ENCODE peak calls at places on chromosomes 13 and 19, in nine cellular contexts. J is breast epithelium, X is HepG2, P is HCT116, S is H1, O is prostate gland, F is K562, R is GM23338, V is spleen. I is an unnamed sample.

GRCh38 chr13:23824355-23824754 is 64.8 kb downstream of the MIPEP start:
- DNase-seq in S (no peak), O (no peak), J (no peak), F (no peak), V (no peak), X (no peak), P (no peak), R (no peak), I (no peak)

GRCh38 chr19:21321996-21322395 is 7.2 kb downstream of the ZNF708 start:
- DNase-seq in S (no peak), O (no peak), X (no peak), J (no peak), V (no peak), F (no peak), P (no peak), R (no peak), I (no peak)

GRCh38 chr13:101289764-101290163 is 126.5 kb downstream of the NALCN start:
- DNase-seq in X (no peak), S (peak; percentile 2), R (peak; percentile 89), F (no peak), V (no peak), O (no peak), P (no peak), J (no peak), I (peak; percentile 16)

GRCh38 chr13:107459430-107459829 is 755.9 kb downstream of the LIG4 start:
- DNase-seq in X (no peak), P (no peak), O (no peak), V (no peak), S (no peak), J (no peak), R (no peak), F (no peak), I (no peak)

GRCh38 chr13:97134364-97135095 is 87.6 kb upstream of the MBNL2 start:
- DNase-seq in J (no peak), S (no peak), R (no peak), V (no peak), P (no peak), X (no peak), F (no peak), O (no peak), I (no peak)

GRCh38 chr13:110308377-110309158 is 1.5 kb downstream of the COL4A2 start:
- DNase-seq in O (no peak), P (no peak), J (peak; percentile 51), R (peak; percentile 85), V (no peak), F (no peak), X (no peak), S (no peak), I (peak; percentile 62)

GRCh38 chr13:28710161-28710560 is 8.6 kb downstream of the SLC46A3 start:
- DNase-seq in X (no peak), S (no peak), P (no peak), V (no peak), J (no peak), O (no peak), R (no peak), F (no peak), I (no peak)

GRCh38 chr13:102721800-102722231 is 27.0 kb upstream of the METTL21C start:
- DNase-seq in J (no peak), R (no peak), X (no peak), V (no peak), F (no peak), P (no peak), O (no peak), S (no peak), I (no peak)

GRCh38 chr13:37984357-37984756 is 114.8 kb upstream of the TRPC4 start:
- DNase-seq in X (peak; percentile 14), J (no peak), P (no peak), S (peak; percentile 3), O (no peak), V (no peak), R (peak; percentile 91), F (peak; percentile 16), I (no peak)

GRCh38 chr13:101309014-101309619 is 107.2 kb downstream of the NALCN start:
- DNase-seq in P (no peak), V (no peak), F (no peak), O (no peak), J (no peak), R (no peak), S (no peak), X (no peak), I (no peak)

GRCh38 chr13:98289339-98289935 is 112.4 kb upstream of the RNF113B start:
- DNase-seq in F (no peak), R (no peak), V (no peak), S (no peak), P (no peak), X (no peak), J (no peak), O (no peak), I (no peak)

GRCh38 chr19:30102666-30103065 is 160.6 kb downstream of the URI1 start:
- DNase-seq in R (no peak), S (no peak), O (no peak), F (no peak), V (no peak), J (no peak), X (no peak), P (no peak), I (no peak)

GRCh38 chr13:34435338-34435737 is 506.7 kb upstream of the NBEA start:
- DNase-seq in J (no peak), O (no peak), F (no peak), R (no peak), V (no peak), S (no peak), X (no peak), P (peak; percentile 21), I (peak; percentile 48)

GRCh38 chr19:43639507-43640423 is at the start of gene CADM4:
- DNase-seq in O (peak; percentile 43), X (no peak), J (peak; percentile 27), F (peak; percentile 37), V (peak; percentile 79), R (peak; percentile 57), S (no peak), P (no peak), I (no peak)

GRCh38 chr13:37011002-37011401 is 10.4 kb downstream of the EXOSC8 start:
- DNase-seq in O (no peak), J (no peak), P (no peak), F (no peak), R (no peak), X (no peak), S (no peak), V (no peak), I (no peak)

GRCh38 chr13:110413311-110414040 is 106.4 kb downstream of the COL4A2 start:
- DNase-seq in R (no peak), P (no peak), J (peak; percentile 16), X (no peak), O (no peak), S (no peak), V (no peak), F (no peak), I (no peak)

GRCh38 chr13:23630349-23631093 is 60.3 kb downstream of the TNFRSF19 start:
- DNase-seq in F (no peak), R (no peak), V (no peak), P (no peak), O (no peak), X (peak; percentile 86), S (no peak), J (no peak), I (no peak)

GRCh38 chr19:5052515-5052914 is 83.6 kb downstream of the KDM4B start:
- DNase-seq in O (no peak), R (peak; percentile 52), V (no peak), J (no peak), S (no peak), P (no peak), F (no peak), X (no peak), I (no peak)

GRCh38 chr19:46975918-46976782 is 43.5 kb upstream of the NPAS1 start:
- DNase-seq in R (peak; percentile 82), P (peak; percentile 3), X (peak; percentile 70), O (peak; percentile 95), V (peak; percentile 84), F (peak; percentile 34), J (peak; percentile 92), S (peak; percentile 59), I (peak; percentile 98)
- TF ChIP-seq POLR2AphosphoS5 in R (no peak), P (no peak), X (no peak), O (peak; percentile 92), V (peak; percentile 70), F (no peak), J (peak; percentile 88), S (no peak), I (peak; percentile 72)

GRCh38 chr13:44932171-44932849 is 57.0 kb downstream of the NUFIP1 start:
- DNase-seq in V (no peak), R (no peak), X (no peak), O (no peak), P (no peak), F (no peak), S (no peak), J (no peak), I (no peak)

GRCh38 chr13:44930907-44931676 is 58.2 kb downstream of the NUFIP1 start:
- DNase-seq in F (no peak), X (no peak), R (peak; percentile 50), V (no peak), P (no peak), S (no peak), O (no peak), J (no peak), I (no peak)

GRCh38 chr13:44930280-44930679 is 59.0 kb downstream of the NUFIP1 start:
- DNase-seq in V (no peak), F (no peak), X (no peak), J (no peak), P (no peak), R (no peak), S (no peak), O (no peak), I (no peak)

GRCh38 chr13:44934724-44935123 is 54.5 kb downstream of the NUFIP1 start:
- DNase-seq in V (no peak), F (no peak), P (no peak), S (no peak), R (no peak), X (no peak), O (no peak), J (no peak), I (peak; percentile 40)

DNA sequence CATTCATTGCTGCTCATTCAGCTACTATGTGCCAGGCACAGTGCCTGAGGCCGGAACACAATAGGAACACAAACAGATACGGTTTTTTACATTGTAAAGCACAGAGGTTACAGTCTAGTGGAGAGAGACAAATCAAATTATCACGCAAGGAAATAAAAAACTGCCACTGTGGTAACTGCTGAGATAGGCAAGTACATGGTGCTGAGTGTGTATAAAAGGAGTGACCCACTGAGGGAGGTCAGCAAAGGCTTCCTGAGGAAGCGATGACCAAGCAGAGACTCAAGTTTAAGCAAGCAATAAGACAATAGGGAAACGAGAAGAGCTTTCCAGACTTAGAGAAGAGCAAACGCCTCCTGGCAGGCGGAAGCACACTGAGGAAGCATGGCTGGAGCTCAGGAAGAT is 56.4 kb downstream of the NUFIP1 start:
- DNase-seq in V (no peak), J (no peak), P (no peak), X (no peak), F (no peak), R (no peak), S (no peak), O (no peak), I (peak; percentile 93)
- H3K27ac ChIP-seq in V (peak overlapping the region; percentile 76), J (peak overlapping the region; percentile 14), P (no peak overlapping the region), X (no peak overlapping the region), F (no peak overlapping the region), R (no peak overlapping the region), S (no peak overlapping the region), O (peak overlapping the region; percentile 64), I (peak overlapping the region; percentile 94)

GRCh38 chr13:35554972-35555623 is 78.6 kb upstream of the MAB21L1 start:
- DNase-seq in P (no peak), O (no peak), R (no peak), X (no peak), V (no peak), S (no peak), J (no peak), F (no peak), I (peak; percentile 57)
- TF ChIP-seq POLR2AphosphoS5 in P (no peak), O (no peak), R (no peak), X (no peak), V (no peak), S (no peak), J (no peak), F (no peak), I (no peak)

GRCh38 chr19:34305221-34306058 is 51.1 kb downstream of the GARRE1 start:
- DNase-seq in R (no peak), J (no peak), S (no peak), V (no peak), X (no peak), F (no peak), O (no peak), P (no peak), I (peak; percentile 36)
- H3K27ac ChIP-seq in R (no peak overlapping the region), J (peak overlapping the region; percentile 83), S (no peak overlapping the region), V (no peak overlapping the region), X (peak overlapping the region; percentile 53), F (no peak overlapping the region), O (peak overlapping the region; percentile 68), P (no peak overlapping the region), I (no peak overlapping the region)